ENCODE peak calls at places on chromosome 14, in eight cellular contexts. One of them, this sample, is unnamed.
A peak's percentile ranks its signal among the peaks of the same experiment; 100 is the strongest.

GRCh38 chr14:64253672-64254071 is 40.5 kb downstream of the ESR2 start:
- DNase-seq in endothelial cell of umbilical vein: peak; percentile 84
- DNase-seq in upper lobe of left lung: no peak
- DNase-seq in H1: no peak
- DNase-seq in stomach: no peak
- DNase-seq in transverse colon: no peak
- DNase-seq in HCT116: no peak
- DNase-seq in GM23338: no peak
- DNase-seq in this sample: no peak

GRCh38 chr14:74891870-74892269 is 10.2 kb downstream of the DLST start:
- DNase-seq in H1: no peak
- DNase-seq in transverse colon: no peak
- DNase-seq in GM23338: no peak
- DNase-seq in endothelial cell of umbilical vein: no peak
- DNase-seq in stomach: no peak
- DNase-seq in upper lobe of left lung: peak; percentile 70
- DNase-seq in HCT116: no peak
- DNase-seq in this sample: no peak

GRCh38 chr14:93716410-93717221 is 71.7 kb downstream of the PRIMA1 start:
- DNase-seq in endothelial cell of umbilical vein: no peak
- DNase-seq in upper lobe of left lung: no peak
- DNase-seq in HCT116: no peak
- DNase-seq in H1: no peak
- DNase-seq in stomach: no peak
- DNase-seq in transverse colon: no peak
- DNase-seq in GM23338: no peak
- DNase-seq in this sample: no peak

GRCh38 chr14:29111554-29111953 is 345.0 kb downstream of the FOXG1 start:
- DNase-seq in upper lobe of left lung: no peak
- DNase-seq in endothelial cell of umbilical vein: peak; percentile 10
- DNase-seq in H1: no peak
- DNase-seq in transverse colon: no peak
- DNase-seq in stomach: no peak
- DNase-seq in HCT116: no peak
- DNase-seq in GM23338: peak; percentile 2
- DNase-seq in this sample: no peak

GRCh38 chr14:94458096-94458495 is 5.5 kb upstream of the SERPINA11 start:
- DNase-seq in stomach: no peak
- DNase-seq in HCT116: no peak
- DNase-seq in upper lobe of left lung: no peak
- DNase-seq in GM23338: no peak
- DNase-seq in endothelial cell of umbilical vein: no peak
- DNase-seq in H1: no peak
- DNase-seq in transverse colon: no peak
- DNase-seq in this sample: no peak

GRCh38 chr14:70254476-70254961 is 65.8 kb upstream of the SLC8A3 start:
- DNase-seq in endothelial cell of umbilical vein: peak; percentile 30
- DNase-seq in H1: peak; percentile 72
- DNase-seq in stomach: peak; percentile 86
- DNase-seq in HCT116: no peak
- DNase-seq in transverse colon: peak; percentile 80
- DNase-seq in GM23338: peak; percentile 59
- DNase-seq in upper lobe of left lung: peak; percentile 37
- DNase-seq in this sample: no peak

GRCh38 chr14:57617510-57617909 is 123.9 kb upstream of the CCDC198 start:
- DNase-seq in endothelial cell of umbilical vein: no peak
- DNase-seq in HCT116: no peak
- DNase-seq in GM23338: peak; percentile 46
- DNase-seq in upper lobe of left lung: no peak
- DNase-seq in stomach: no peak
- DNase-seq in H1: no peak
- DNase-seq in transverse colon: no peak
- DNase-seq in this sample: no peak

GRCh38 chr14:43795600-43796228 is 711.4 kb downstream of the FSCB start:
- DNase-seq in HCT116: no peak
- DNase-seq in GM23338: peak; percentile 47
- DNase-seq in transverse colon: no peak
- DNase-seq in upper lobe of left lung: no peak
- DNase-seq in endothelial cell of umbilical vein: no peak
- DNase-seq in stomach: no peak
- DNase-seq in H1: no peak
- DNase-seq in this sample: no peak

GRCh38 chr14:52304248-52304904 is 9.7 kb upstream of the PTGER2 start:
- DNase-seq in endothelial cell of umbilical vein: no peak
- DNase-seq in H1: no peak
- DNase-seq in HCT116: no peak
- DNase-seq in upper lobe of left lung: no peak
- DNase-seq in stomach: no peak
- DNase-seq in GM23338: no peak
- DNase-seq in transverse colon: no peak
- DNase-seq in this sample: no peak

GRCh38 chr14:101183376-101184103 is 280.0 kb upstream of the RTL1 start:
- DNase-seq in GM23338: peak; percentile 87
- DNase-seq in upper lobe of left lung: no peak
- DNase-seq in endothelial cell of umbilical vein: peak; percentile 9
- DNase-seq in stomach: peak; percentile 22
- DNase-seq in transverse colon: no peak
- DNase-seq in HCT116: no peak
- DNase-seq in H1: peak; percentile 90
- DNase-seq in this sample: peak; percentile 51

GRCh38 chr14:91595736-91596135 is 85.6 kb upstream of the PPP4R3A start:
- DNase-seq in transverse colon: no peak
- DNase-seq in stomach: no peak
- DNase-seq in GM23338: no peak
- DNase-seq in endothelial cell of umbilical vein: no peak
- DNase-seq in HCT116: no peak
- DNase-seq in H1: no peak
- DNase-seq in upper lobe of left lung: no peak
- DNase-seq in this sample: no peak

GRCh38 chr14:23557946-23558345 is 1.9 kb downstream of the THTPA start:
- DNase-seq in HCT116: no peak
- DNase-seq in stomach: no peak
- DNase-seq in GM23338: no peak
- DNase-seq in endothelial cell of umbilical vein: no peak
- DNase-seq in transverse colon: no peak
- DNase-seq in upper lobe of left lung: no peak
- DNase-seq in H1: no peak
- DNase-seq in this sample: no peak

DNA sequence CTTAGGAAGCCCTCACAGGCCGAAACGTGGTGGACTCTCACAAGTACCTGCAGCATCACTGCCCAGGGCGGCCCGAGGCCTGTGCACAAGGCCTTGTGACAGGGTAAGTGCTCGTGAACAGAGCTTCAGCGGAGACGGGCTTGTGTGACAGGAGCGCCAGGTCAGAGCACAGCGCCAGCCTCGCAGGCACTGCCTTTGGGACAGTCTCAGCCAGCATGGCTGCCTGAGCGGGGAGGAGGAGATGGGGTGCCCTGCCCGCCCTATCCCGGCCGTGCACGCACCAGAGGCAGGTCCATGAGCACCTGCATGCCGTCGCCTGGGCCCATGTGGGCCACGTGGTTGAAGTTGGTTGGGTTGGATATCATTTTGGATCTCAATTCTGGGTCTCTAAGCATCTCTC is 16.9 kb downstream of the AMN start:
- DNase-seq in stomach: no peak
- DNase-seq in GM23338: no peak
- DNase-seq in transverse colon: no peak
- DNase-seq in HCT116: no peak
- DNase-seq in endothelial cell of umbilical vein: no peak
- DNase-seq in H1: no peak
- DNase-seq in upper lobe of left lung: no peak
- DNase-seq in this sample: no peak
- TF ChIP-seq POLR2AphosphoS5 in stomach: no peak
- TF ChIP-seq POLR2AphosphoS5 in GM23338: no peak
- TF ChIP-seq POLR2AphosphoS5 in transverse colon: no peak
- TF ChIP-seq POLR2AphosphoS5 in HCT116: no peak
- TF ChIP-seq POLR2AphosphoS5 in endothelial cell of umbilical vein: no peak
- TF ChIP-seq POLR2AphosphoS5 in H1: no peak
- TF ChIP-seq POLR2AphosphoS5 in upper lobe of left lung: no peak
- TF ChIP-seq POLR2AphosphoS5 in this sample: no peak

GRCh38 chr14:81211844-81212243 is 8.9 kb downstream of the GTF2A1 start:
- DNase-seq in upper lobe of left lung: peak; percentile 26
- DNase-seq in HCT116: no peak
- DNase-seq in H1: no peak
- DNase-seq in endothelial cell of umbilical vein: peak; percentile 24
- DNase-seq in transverse colon: no peak
- DNase-seq in stomach: no peak
- DNase-seq in GM23338: peak; percentile 27
- DNase-seq in this sample: no peak

GRCh38 chr14:81205639-81206038 is 15.1 kb downstream of the GTF2A1 start:
- DNase-seq in stomach: no peak
- DNase-seq in HCT116: no peak
- DNase-seq in upper lobe of left lung: no peak
- DNase-seq in transverse colon: no peak
- DNase-seq in H1: no peak
- DNase-seq in endothelial cell of umbilical vein: no peak
- DNase-seq in GM23338: no peak
- DNase-seq in this sample: no peak

GRCh38 chr14:81209187-81209836 is 11.4 kb downstream of the GTF2A1 start:
- DNase-seq in GM23338: no peak
- DNase-seq in upper lobe of left lung: peak; percentile 26
- DNase-seq in stomach: no peak
- DNase-seq in HCT116: no peak
- DNase-seq in transverse colon: no peak
- DNase-seq in endothelial cell of umbilical vein: no peak
- DNase-seq in H1: no peak
- DNase-seq in this sample: no peak

GRCh38 chr14:81208489-81208888 is 12.3 kb downstream of the GTF2A1 start:
- DNase-seq in H1: no peak
- DNase-seq in transverse colon: no peak
- DNase-seq in endothelial cell of umbilical vein: no peak
- DNase-seq in upper lobe of left lung: peak; percentile 71
- DNase-seq in stomach: no peak
- DNase-seq in HCT116: no peak
- DNase-seq in GM23338: no peak
- DNase-seq in this sample: no peak

DNA sequence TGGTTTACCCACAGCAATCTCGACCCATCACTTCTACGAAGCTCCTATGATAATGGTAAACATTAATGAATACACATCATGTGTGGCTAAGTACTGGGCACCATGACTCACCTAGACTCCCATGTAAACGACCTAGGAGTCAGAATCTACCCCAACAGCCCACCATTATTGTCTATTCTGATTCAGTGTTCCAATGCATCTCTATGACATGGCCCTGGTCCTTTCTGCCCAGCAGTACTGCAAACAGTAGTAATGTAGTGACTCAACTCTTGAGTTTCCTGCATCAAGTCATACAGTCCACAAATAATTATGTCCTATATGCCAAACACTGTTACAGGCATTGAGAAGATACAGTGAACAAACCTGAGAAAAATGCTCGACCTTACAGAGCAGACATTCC is 14.6 kb downstream of the GTF2A1 start:
- DNase-seq in upper lobe of left lung: no peak
- DNase-seq in endothelial cell of umbilical vein: no peak
- DNase-seq in GM23338: no peak
- DNase-seq in HCT116: no peak
- DNase-seq in transverse colon: no peak
- DNase-seq in H1: no peak
- DNase-seq in stomach: no peak
- DNase-seq in this sample: no peak
- H3K27ac ChIP-seq in upper lobe of left lung: no peak overlapping the region
- H3K27ac ChIP-seq in endothelial cell of umbilical vein: no peak overlapping the region
- H3K27ac ChIP-seq in GM23338: no peak overlapping the region
- H3K27ac ChIP-seq in HCT116: no peak overlapping the region
- H3K27ac ChIP-seq in transverse colon: no peak overlapping the region
- H3K27ac ChIP-seq in H1: no peak overlapping the region
- H3K27ac ChIP-seq in stomach: no peak overlapping the region
- H3K27ac ChIP-seq in this sample: no peak overlapping the region

GRCh38 chr14:77028384-77029246 is at the start of gene IRF2BPL:
- DNase-seq in H1: peak; percentile 88
- DNase-seq in GM23338: peak; percentile 97
- DNase-seq in upper lobe of left lung: peak; percentile 98
- DNase-seq in HCT116: peak; percentile 91
- DNase-seq in stomach: peak; percentile 98
- DNase-seq in endothelial cell of umbilical vein: peak; percentile 99
- DNase-seq in transverse colon: peak; percentile 99
- DNase-seq in this sample: peak; percentile 99
- TF ChIP-seq POLR2AphosphoS5 in H1: peak; percentile 87
- TF ChIP-seq POLR2AphosphoS5 in GM23338: peak; percentile 53
- TF ChIP-seq POLR2AphosphoS5 in upper lobe of left lung: peak; percentile 96
- TF ChIP-seq POLR2AphosphoS5 in HCT116: peak; percentile 94
- TF ChIP-seq POLR2AphosphoS5 in stomach: peak; percentile 98
- TF ChIP-seq POLR2AphosphoS5 in endothelial cell of umbilical vein: peak; percentile 98
- TF ChIP-seq POLR2AphosphoS5 in transverse colon: peak; percentile 98
- TF ChIP-seq POLR2AphosphoS5 in this sample: peak; percentile 77

GRCh38 chr14:89411976-89412375 is 5.1 kb downstream of the FOXN3 start:
- DNase-seq in endothelial cell of umbilical vein: no peak
- DNase-seq in HCT116: no peak
- DNase-seq in upper lobe of left lung: no peak
- DNase-seq in H1: no peak
- DNase-seq in stomach: no peak
- DNase-seq in transverse colon: no peak
- DNase-seq in GM23338: no peak
- DNase-seq in this sample: peak; percentile 52

GRCh38 chr14:89409961-89410360 is 7.1 kb downstream of the FOXN3 start:
- DNase-seq in transverse colon: no peak
- DNase-seq in GM23338: no peak
- DNase-seq in H1: no peak
- DNase-seq in stomach: no peak
- DNase-seq in upper lobe of left lung: no peak
- DNase-seq in endothelial cell of umbilical vein: no peak
- DNase-seq in HCT116: no peak
- DNase-seq in this sample: no peak

GRCh38 chr14:89406941-89407340 is 10.1 kb downstream of the FOXN3 start:
- DNase-seq in HCT116: no peak
- DNase-seq in transverse colon: no peak
- DNase-seq in GM23338: no peak
- DNase-seq in upper lobe of left lung: no peak
- DNase-seq in stomach: no peak
- DNase-seq in H1: no peak
- DNase-seq in endothelial cell of umbilical vein: peak; percentile 30
- DNase-seq in this sample: no peak

GRCh38 chr14:89407856-89408255 is 9.2 kb downstream of the FOXN3 start:
- DNase-seq in HCT116: no peak
- DNase-seq in transverse colon: no peak
- DNase-seq in H1: no peak
- DNase-seq in upper lobe of left lung: no peak
- DNase-seq in endothelial cell of umbilical vein: no peak
- DNase-seq in GM23338: no peak
- DNase-seq in stomach: no peak
- DNase-seq in this sample: no peak

DNA sequence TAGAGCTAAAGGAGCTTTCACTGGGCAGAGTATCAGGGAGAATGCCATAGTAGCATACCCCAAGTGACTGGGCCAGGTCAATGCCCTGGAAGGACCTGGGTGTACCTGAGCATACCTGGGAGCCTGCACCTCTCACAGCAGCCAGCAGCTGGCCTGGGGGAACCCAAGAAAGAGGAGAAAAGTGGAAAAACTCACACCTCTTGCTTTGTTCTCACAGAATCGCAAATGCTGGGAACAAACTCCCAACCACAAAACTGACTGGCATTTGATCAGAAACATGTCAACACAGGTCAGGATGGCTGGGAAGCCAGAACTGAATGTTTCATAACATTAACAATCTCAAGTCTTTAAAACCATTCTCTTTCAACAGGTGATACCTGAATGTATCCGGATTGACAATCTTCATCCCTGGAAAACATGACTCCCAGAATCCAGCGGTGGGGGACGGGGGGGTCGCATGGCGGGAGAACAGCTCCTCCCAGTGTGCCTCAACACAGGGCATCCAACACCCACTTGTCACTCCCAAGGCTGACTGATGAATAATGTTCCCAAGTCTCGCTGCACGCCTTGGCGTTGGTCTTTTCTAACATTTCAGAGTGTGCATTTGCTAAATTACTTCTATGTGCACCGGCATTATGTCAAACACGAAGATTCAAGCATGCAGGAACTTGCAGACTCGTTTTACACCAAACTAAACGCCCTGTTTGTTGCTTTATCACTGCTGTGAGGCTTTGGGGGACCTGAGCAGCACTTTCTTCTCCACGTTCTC is 7.9 kb downstream of the FOXN3 start:
- DNase-seq in H1: no peak
- DNase-seq in endothelial cell of umbilical vein: no peak
- DNase-seq in upper lobe of left lung: no peak
- DNase-seq in transverse colon: no peak
- DNase-seq in HCT116: no peak
- DNase-seq in stomach: no peak
- DNase-seq in GM23338: no peak
- DNase-seq in this sample: no peak
- H3K27ac ChIP-seq in H1: no peak overlapping the region
- H3K27ac ChIP-seq in endothelial cell of umbilical vein: no peak overlapping the region
- H3K27ac ChIP-seq in upper lobe of left lung: peak overlapping the region; percentile 48
- H3K27ac ChIP-seq in transverse colon: no peak overlapping the region
- H3K27ac ChIP-seq in HCT116: no peak overlapping the region
- H3K27ac ChIP-seq in stomach: peak overlapping the region; percentile 37
- H3K27ac ChIP-seq in GM23338: peak overlapping the region; percentile 82
- H3K27ac ChIP-seq in this sample: peak overlapping the region; percentile 89